ENCODE peak calls at places on chromosomes 13 and 19, in four cellular contexts. One of them, this sample, is unnamed.

GRCh38 chr13:75264611-75265010 is 217.4 kb downstream of the TBC1D4 start:
- DNase-seq in EH: no peak
- DNase-seq in activated CD4-positive, alpha-beta memory T cell treated with anti-CD3 and anti-CD28 coated beads, Interleukin-2, amount 10 ng/mL, durations not matched to agents 7 days and 5 days: no peak
- DNase-seq in CD8-positive, alpha-beta memory T cell: no peak
- DNase-seq in this sample: no peak

GRCh38 chr13:50081106-50081898 is 66.1 kb downstream of the KCNRG start:
- DNase-seq in EH: peak; percentile 59
- DNase-seq in activated CD4-positive, alpha-beta memory T cell treated with anti-CD3 and anti-CD28 coated beads, Interleukin-2, amount 10 ng/mL, durations not matched to agents 7 days and 5 days: peak; percentile 63
- DNase-seq in CD8-positive, alpha-beta memory T cell: peak; percentile 37
- DNase-seq in this sample: no peak

GRCh38 chr19:15293751-15294505 is 38.4 kb downstream of the BRD4 start:
- DNase-seq in CD8-positive, alpha-beta memory T cell: no peak
- DNase-seq in activated CD4-positive, alpha-beta memory T cell treated with anti-CD3 and anti-CD28 coated beads, Interleukin-2, amount 10 ng/mL, durations not matched to agents 7 days and 5 days: no peak
- DNase-seq in EH: peak; percentile 55
- DNase-seq in this sample: peak; percentile 65

GRCh38 chr19:664913-665443 is 2.0 kb upstream of the RNF126 start:
- DNase-seq in CD8-positive, alpha-beta memory T cell: peak; percentile 78
- DNase-seq in activated CD4-positive, alpha-beta memory T cell treated with anti-CD3 and anti-CD28 coated beads, Interleukin-2, amount 10 ng/mL, durations not matched to agents 7 days and 5 days: peak; percentile 79
- DNase-seq in EH: peak; percentile 75
- DNase-seq in this sample: peak; percentile 57

GRCh38 chr19:13037718-13038117 is 42.4 kb downstream of the NFIX start:
- DNase-seq in CD8-positive, alpha-beta memory T cell: no peak
- DNase-seq in EH: no peak
- DNase-seq in activated CD4-positive, alpha-beta memory T cell treated with anti-CD3 and anti-CD28 coated beads, Interleukin-2, amount 10 ng/mL, durations not matched to agents 7 days and 5 days: no peak
- DNase-seq in this sample: no peak

GRCh38 chr13:113158946-113159345 is 498 bp downstream of the PROZ start:
- DNase-seq in CD8-positive, alpha-beta memory T cell: no peak
- DNase-seq in EH: no peak
- DNase-seq in activated CD4-positive, alpha-beta memory T cell treated with anti-CD3 and anti-CD28 coated beads, Interleukin-2, amount 10 ng/mL, durations not matched to agents 7 days and 5 days: no peak
- DNase-seq in this sample: no peak

GRCh38 chr19:51735759-51736449 is 12.1 kb upstream of the HAS1 start:
- DNase-seq in activated CD4-positive, alpha-beta memory T cell treated with anti-CD3 and anti-CD28 coated beads, Interleukin-2, amount 10 ng/mL, durations not matched to agents 7 days and 5 days: no peak
- DNase-seq in EH: peak; percentile 15
- DNase-seq in CD8-positive, alpha-beta memory T cell: no peak
- DNase-seq in this sample: peak; percentile 88

GRCh38 chr19:47729468-47729798 is 15.9 kb upstream of the NOP53 start:
- DNase-seq in EH: peak; percentile 97
- DNase-seq in CD8-positive, alpha-beta memory T cell: no peak
- DNase-seq in activated CD4-positive, alpha-beta memory T cell treated with anti-CD3 and anti-CD28 coated beads, Interleukin-2, amount 10 ng/mL, durations not matched to agents 7 days and 5 days: peak; percentile 24
- DNase-seq in this sample: peak; percentile 86

GRCh38 chr19:7263066-7263465 is 31.1 kb downstream of the INSR start:
- DNase-seq in CD8-positive, alpha-beta memory T cell: no peak
- DNase-seq in activated CD4-positive, alpha-beta memory T cell treated with anti-CD3 and anti-CD28 coated beads, Interleukin-2, amount 10 ng/mL, durations not matched to agents 7 days and 5 days: no peak
- DNase-seq in EH: no peak
- DNase-seq in this sample: no peak

GRCh38 chr19:46256855-46257254 is 27.3 kb downstream of the IGFL1 start:
- DNase-seq in CD8-positive, alpha-beta memory T cell: no peak
- DNase-seq in EH: peak; percentile 9
- DNase-seq in activated CD4-positive, alpha-beta memory T cell treated with anti-CD3 and anti-CD28 coated beads, Interleukin-2, amount 10 ng/mL, durations not matched to agents 7 days and 5 days: no peak
- DNase-seq in this sample: peak; percentile 60

GRCh38 chr13:46354143-46355087 is 32.6 kb downstream of the RUBCNL start:
- DNase-seq in activated CD4-positive, alpha-beta memory T cell treated with anti-CD3 and anti-CD28 coated beads, Interleukin-2, amount 10 ng/mL, durations not matched to agents 7 days and 5 days: peak; percentile 24
- DNase-seq in CD8-positive, alpha-beta memory T cell: no peak
- DNase-seq in EH: peak; percentile 97
- DNase-seq in this sample: peak; percentile 96

GRCh38 chr13:92224052-92224821 is 825.8 kb downstream of the GPC5 start:
- DNase-seq in CD8-positive, alpha-beta memory T cell: no peak
- DNase-seq in EH: no peak
- DNase-seq in activated CD4-positive, alpha-beta memory T cell treated with anti-CD3 and anti-CD28 coated beads, Interleukin-2, amount 10 ng/mL, durations not matched to agents 7 days and 5 days: no peak
- DNase-seq in this sample: peak; percentile 94

GRCh38 chr13:32314968-32315254 is 252 bp downstream of the ZAR1L start:
- DNase-seq in EH: peak; percentile 44
- DNase-seq in activated CD4-positive, alpha-beta memory T cell treated with anti-CD3 and anti-CD28 coated beads, Interleukin-2, amount 10 ng/mL, durations not matched to agents 7 days and 5 days: peak; percentile 68
- DNase-seq in CD8-positive, alpha-beta memory T cell: peak; percentile 53
- DNase-seq in this sample: peak; percentile 74

GRCh38 chr13:100544866-100545683 is 43.5 kb downstream of the GGACT start:
- DNase-seq in EH: no peak
- DNase-seq in activated CD4-positive, alpha-beta memory T cell treated with anti-CD3 and anti-CD28 coated beads, Interleukin-2, amount 10 ng/mL, durations not matched to agents 7 days and 5 days: no peak
- DNase-seq in CD8-positive, alpha-beta memory T cell: no peak
- DNase-seq in this sample: no peak

GRCh38 chr19:53466726-53467125 is 807 bp upstream of the ZNF813 start:
- DNase-seq in CD8-positive, alpha-beta memory T cell: no peak
- DNase-seq in EH: no peak
- DNase-seq in activated CD4-positive, alpha-beta memory T cell treated with anti-CD3 and anti-CD28 coated beads, Interleukin-2, amount 10 ng/mL, durations not matched to agents 7 days and 5 days: no peak
- DNase-seq in this sample: peak; percentile 4

GRCh38 chr13:109691689-109692088 is 94.7 kb downstream of the IRS2 start:
- DNase-seq in activated CD4-positive, alpha-beta memory T cell treated with anti-CD3 and anti-CD28 coated beads, Interleukin-2, amount 10 ng/mL, durations not matched to agents 7 days and 5 days: no peak
- DNase-seq in CD8-positive, alpha-beta memory T cell: no peak
- DNase-seq in EH: no peak
- DNase-seq in this sample: no peak

GRCh38 chr19:14149509-14149994 is 13.2 kb upstream of the ASF1B start:
- DNase-seq in CD8-positive, alpha-beta memory T cell: peak; percentile 38
- DNase-seq in EH: peak; percentile 43
- DNase-seq in activated CD4-positive, alpha-beta memory T cell treated with anti-CD3 and anti-CD28 coated beads, Interleukin-2, amount 10 ng/mL, durations not matched to agents 7 days and 5 days: peak; percentile 72
- DNase-seq in this sample: no peak

GRCh38 chr13:94764576-94765321 is 52.4 kb upstream of the SOX21 start:
- DNase-seq in CD8-positive, alpha-beta memory T cell: no peak
- DNase-seq in activated CD4-positive, alpha-beta memory T cell treated with anti-CD3 and anti-CD28 coated beads, Interleukin-2, amount 10 ng/mL, durations not matched to agents 7 days and 5 days: no peak
- DNase-seq in EH: no peak
- DNase-seq in this sample: no peak

GRCh38 chr19:58578430-58578925 is 5.3 kb upstream of the MZF1 start:
- DNase-seq in CD8-positive, alpha-beta memory T cell: no peak
- DNase-seq in EH: no peak
- DNase-seq in activated CD4-positive, alpha-beta memory T cell treated with anti-CD3 and anti-CD28 coated beads, Interleukin-2, amount 10 ng/mL, durations not matched to agents 7 days and 5 days: peak; percentile 14
- DNase-seq in this sample: no peak

GRCh38 chr13:113958373-113958772 is 15.5 kb downstream of the C13orf46 start:
- DNase-seq in activated CD4-positive, alpha-beta memory T cell treated with anti-CD3 and anti-CD28 coated beads, Interleukin-2, amount 10 ng/mL, durations not matched to agents 7 days and 5 days: no peak
- DNase-seq in CD8-positive, alpha-beta memory T cell: no peak
- DNase-seq in EH: no peak
- DNase-seq in this sample: no peak

GRCh38 chr19:7992575-7992974 is 12.9 kb downstream of the ELAVL1 start:
- DNase-seq in EH: no peak
- DNase-seq in activated CD4-positive, alpha-beta memory T cell treated with anti-CD3 and anti-CD28 coated beads, Interleukin-2, amount 10 ng/mL, durations not matched to agents 7 days and 5 days: no peak
- DNase-seq in CD8-positive, alpha-beta memory T cell: no peak
- DNase-seq in this sample: no peak

This sample was measured in iris pigment epithelial cell.